ENCODE peak calls at places on chromosome 14, in six cellular contexts. I, U, A, T, K and O are unnamed samples.

GRCh38 chr14:56120091-56120632 is 2.0 kb downstream of the PELI2 start:
- DNase-seq in K (no peak), U (no peak), T (no peak), A (no peak), I (no peak), O (no peak)

GRCh38 chr14:105161314-105161713 is 7.3 kb downstream of the JAG2 start:
- DNase-seq in I (no peak), U (no peak), K (peak; percentile 78), T (no peak), A (no peak), O (no peak)

GRCh38 chr14:63091394-63091996 is 46.2 kb upstream of the KCNH5 start:
- DNase-seq in A (no peak), K (no peak), U (no peak), T (no peak), I (no peak), O (no peak)

GRCh38 chr14:65103150-65103760 is 938 bp upstream of the MAX start:
- DNase-seq in I (peak; percentile 67), K (no peak), U (peak; percentile 67), A (no peak), T (no peak), O (no peak)

GRCh38 chr14:104700224-104700623 is 10.8 kb downstream of the INF2 start:
- DNase-seq in T (no peak), K (no peak), I (no peak), U (no peak), A (no peak), O (no peak)

GRCh38 chr14:93976477-93977057 is at the start of gene ASB2:
- DNase-seq in A (peak; percentile 36), I (peak; percentile 76), K (no peak), T (no peak), U (no peak), O (no peak)

GRCh38 chr14:91289464-91289863 is 45.0 kb upstream of the GPR68 start:
- DNase-seq in U (no peak), I (no peak), T (no peak), K (no peak), A (no peak), O (no peak)

GRCh38 chr14:61101803-61102548 is 120.9 kb downstream of the SLC38A6 start:
- DNase-seq in T (no peak), K (no peak), U (no peak), I (peak; percentile 32), A (no peak), O (no peak)

GRCh38 chr14:22190411-22191191 is 398.4 kb downstream of the DAD1 start:
- DNase-seq in K (no peak), T (no peak), I (no peak), A (no peak), U (no peak), O (no peak)

GRCh38 chr14:49875640-49876198 is 17.2 kb upstream of the ARF6 start:
- DNase-seq in A (no peak), K (no peak), U (no peak), T (no peak), I (no peak), O (no peak)

GRCh38 chr14:53054457-53054856 is 98.7 kb downstream of the DDHD1 start:
- DNase-seq in T (no peak), A (no peak), U (no peak), K (no peak), I (no peak), O (no peak)

GRCh38 chr14:71739273-71739990 is 192.8 kb upstream of the RGS6 start:
- DNase-seq in K (no peak), T (no peak), U (no peak), A (no peak), I (no peak), O (no peak)

GRCh38 chr14:54364555-54365415 is 32.0 kb upstream of the CDKN3 start:
- DNase-seq in K (no peak), I (no peak), A (no peak), U (no peak), T (peak; percentile 63), O (no peak)

GRCh38 chr14:100341301-100342031 is 18.3 kb downstream of the SLC25A47 start:
- DNase-seq in K (no peak), I (peak; percentile 49), A (no peak), T (no peak), U (no peak), O (no peak)